ENCODE peak calls at places on chromosomes 1 and 21, in nine cellular contexts. One of them, this sample, is unnamed.

GRCh38 chr1:2865000-2865399 is 63.5 kb upstream of the TTC34 start:
- DNase-seq in NCI-H524: no peak
- DNase-seq in nephron progenitor cell: no peak
- DNase-seq in upper lobe of right lung: no peak
- DNase-seq in Peyer's patch: no peak
- DNase-seq in MCF 10A: no peak
- DNase-seq in GF-D8: no peak
- DNase-seq in NCI-H2081: no peak
- DNase-seq in lower lobe of right lung: no peak
- DNase-seq in this sample: no peak

GRCh38 chr1:44031051-44031899 is at the start of gene SLC6A9:
- DNase-seq in NCI-H524: no peak
- DNase-seq in nephron progenitor cell: peak
- DNase-seq in upper lobe of right lung: peak
- DNase-seq in Peyer's patch: peak
- DNase-seq in MCF 10A: peak
- DNase-seq in GF-D8: no peak
- DNase-seq in NCI-H2081: no peak
- DNase-seq in lower lobe of right lung: peak
- DNase-seq in this sample: peak

GRCh38 chr1:101065575-101065974 is 40.0 kb upstream of the DPH5 start:
- DNase-seq in NCI-H524: no peak
- DNase-seq in nephron progenitor cell: no peak
- DNase-seq in upper lobe of right lung: no peak
- DNase-seq in Peyer's patch: no peak
- DNase-seq in MCF 10A: no peak
- DNase-seq in GF-D8: no peak
- DNase-seq in NCI-H2081: no peak
- DNase-seq in lower lobe of right lung: no peak
- DNase-seq in this sample: no peak

GRCh38 chr1:167935252-167936067 is 1.0 kb upstream of the DCAF6 start:
- DNase-seq in NCI-H524: no peak
- DNase-seq in nephron progenitor cell: peak
- DNase-seq in upper lobe of right lung: no peak
- DNase-seq in Peyer's patch: no peak
- DNase-seq in MCF 10A: peak
- DNase-seq in GF-D8: peak
- DNase-seq in NCI-H2081: peak
- DNase-seq in lower lobe of right lung: no peak
- DNase-seq in this sample: peak

GRCh38 chr1:228154685-228155571 is 5.2 kb downstream of the GJC2 start:
- DNase-seq in NCI-H524: no peak
- DNase-seq in nephron progenitor cell: no peak
- DNase-seq in upper lobe of right lung: peak
- DNase-seq in Peyer's patch: no peak
- DNase-seq in MCF 10A: no peak
- DNase-seq in GF-D8: no peak
- DNase-seq in NCI-H2081: no peak
- DNase-seq in lower lobe of right lung: peak
- DNase-seq in this sample: no peak

GRCh38 chr1:56473582-56474270 is 105.6 kb downstream of the PLPP3 start:
- DNase-seq in NCI-H524: no peak
- DNase-seq in nephron progenitor cell: no peak
- DNase-seq in upper lobe of right lung: no peak
- DNase-seq in Peyer's patch: no peak
- DNase-seq in MCF 10A: peak
- DNase-seq in GF-D8: no peak
- DNase-seq in NCI-H2081: no peak
- DNase-seq in lower lobe of right lung: no peak
- DNase-seq in this sample: peak

GRCh38 chr21:17673261-17674020 is 60.7 kb upstream of the BTG3 start:
- DNase-seq in NCI-H524: no peak
- DNase-seq in nephron progenitor cell: no peak
- DNase-seq in upper lobe of right lung: no peak
- DNase-seq in Peyer's patch: no peak
- DNase-seq in MCF 10A: peak
- DNase-seq in GF-D8: no peak
- DNase-seq in NCI-H2081: no peak
- DNase-seq in lower lobe of right lung: no peak
- DNase-seq in this sample: no peak

GRCh38 chr1:83593073-83593472 is 405.9 kb downstream of the TTLL7 start:
- DNase-seq in NCI-H524: peak
- DNase-seq in nephron progenitor cell: no peak
- DNase-seq in upper lobe of right lung: no peak
- DNase-seq in Peyer's patch: no peak
- DNase-seq in MCF 10A: no peak
- DNase-seq in GF-D8: no peak
- DNase-seq in NCI-H2081: no peak
- DNase-seq in lower lobe of right lung: no peak
- DNase-seq in this sample: no peak

GRCh38 chr1:155893389-155894142 is 17.6 kb downstream of the RIT1 start:
- DNase-seq in NCI-H524: no peak
- DNase-seq in nephron progenitor cell: no peak
- DNase-seq in upper lobe of right lung: no peak
- DNase-seq in Peyer's patch: no peak
- DNase-seq in MCF 10A: peak
- DNase-seq in GF-D8: no peak
- DNase-seq in NCI-H2081: no peak
- DNase-seq in lower lobe of right lung: no peak
- DNase-seq in this sample: peak

GRCh38 chr21:27476696-27477095 is 509.8 kb upstream of the ADAMTS5 start:
- DNase-seq in NCI-H524: no peak
- DNase-seq in nephron progenitor cell: no peak
- DNase-seq in upper lobe of right lung: no peak
- DNase-seq in Peyer's patch: no peak
- DNase-seq in MCF 10A: peak
- DNase-seq in GF-D8: no peak
- DNase-seq in NCI-H2081: no peak
- DNase-seq in lower lobe of right lung: no peak
- DNase-seq in this sample: peak

GRCh38 chr1:230707732-230708630 is 5.9 kb downstream of the AGT start:
- DNase-seq in NCI-H524: no peak
- DNase-seq in nephron progenitor cell: no peak
- DNase-seq in upper lobe of right lung: no peak
- DNase-seq in Peyer's patch: no peak
- DNase-seq in MCF 10A: no peak
- DNase-seq in GF-D8: no peak
- DNase-seq in NCI-H2081: no peak
- DNase-seq in lower lobe of right lung: no peak
- DNase-seq in this sample: no peak

GRCh38 chr1:2583871-2584341 is 2.7 kb upstream of the PRXL2B start:
- DNase-seq in NCI-H524: no peak
- DNase-seq in nephron progenitor cell: no peak
- DNase-seq in upper lobe of right lung: peak
- DNase-seq in Peyer's patch: no peak
- DNase-seq in MCF 10A: no peak
- DNase-seq in GF-D8: no peak
- DNase-seq in NCI-H2081: peak
- DNase-seq in lower lobe of right lung: peak
- DNase-seq in this sample: peak

GRCh38 chr1:174262747-174263241 is 103.5 kb downstream of the RABGAP1L start:
- DNase-seq in NCI-H524: no peak
- DNase-seq in nephron progenitor cell: no peak
- DNase-seq in upper lobe of right lung: no peak
- DNase-seq in Peyer's patch: no peak
- DNase-seq in MCF 10A: peak
- DNase-seq in GF-D8: peak
- DNase-seq in NCI-H2081: peak
- DNase-seq in lower lobe of right lung: no peak
- DNase-seq in this sample: peak

GRCh38 chr1:30719406-30720270 is 3.7 kb downstream of the MATN1 start:
- DNase-seq in NCI-H524: peak
- DNase-seq in nephron progenitor cell: no peak
- DNase-seq in upper lobe of right lung: no peak
- DNase-seq in Peyer's patch: no peak
- DNase-seq in MCF 10A: peak
- DNase-seq in GF-D8: no peak
- DNase-seq in NCI-H2081: no peak
- DNase-seq in lower lobe of right lung: no peak
- DNase-seq in this sample: peak

GRCh38 chr21:41680444-41681335 is 86.2 kb downstream of the RIPK4 start:
- DNase-seq in NCI-H524: no peak
- DNase-seq in nephron progenitor cell: no peak
- DNase-seq in upper lobe of right lung: peak
- DNase-seq in Peyer's patch: no peak
- DNase-seq in MCF 10A: no peak
- DNase-seq in GF-D8: no peak
- DNase-seq in NCI-H2081: no peak
- DNase-seq in lower lobe of right lung: no peak
- DNase-seq in this sample: no peak

GRCh38 chr1:162087118-162087517 is 17.6 kb downstream of the NOS1AP start:
- DNase-seq in NCI-H524: no peak
- DNase-seq in nephron progenitor cell: no peak
- DNase-seq in upper lobe of right lung: no peak
- DNase-seq in Peyer's patch: no peak
- DNase-seq in MCF 10A: no peak
- DNase-seq in GF-D8: no peak
- DNase-seq in NCI-H2081: no peak
- DNase-seq in lower lobe of right lung: no peak
- DNase-seq in this sample: peak

GRCh38 chr1:35097224-35097623 is 18.0 kb downstream of the ZMYM1 start:
- DNase-seq in NCI-H524: no peak
- DNase-seq in nephron progenitor cell: no peak
- DNase-seq in upper lobe of right lung: no peak
- DNase-seq in Peyer's patch: no peak
- DNase-seq in MCF 10A: no peak
- DNase-seq in GF-D8: peak
- DNase-seq in NCI-H2081: no peak
- DNase-seq in lower lobe of right lung: no peak
- DNase-seq in this sample: no peak

GRCh38 chr1:163834778-163835177 is 513.0 kb downstream of the NUF2 start:
- DNase-seq in NCI-H524: no peak
- DNase-seq in nephron progenitor cell: no peak
- DNase-seq in upper lobe of right lung: no peak
- DNase-seq in Peyer's patch: no peak
- DNase-seq in MCF 10A: no peak
- DNase-seq in GF-D8: no peak
- DNase-seq in NCI-H2081: no peak
- DNase-seq in lower lobe of right lung: no peak
- DNase-seq in this sample: peak

GRCh38 chr1:162663589-162664030 is 31.3 kb downstream of the DDR2 start:
- DNase-seq in NCI-H524: no peak
- DNase-seq in nephron progenitor cell: no peak
- DNase-seq in upper lobe of right lung: no peak
- DNase-seq in Peyer's patch: no peak
- DNase-seq in MCF 10A: peak
- DNase-seq in GF-D8: no peak
- DNase-seq in NCI-H2081: no peak
- DNase-seq in lower lobe of right lung: no peak
- DNase-seq in this sample: peak

GRCh38 chr1:155962599-155963211 is 15.6 kb downstream of the ARHGEF2 start:
- DNase-seq in NCI-H524: no peak
- DNase-seq in nephron progenitor cell: no peak
- DNase-seq in upper lobe of right lung: no peak
- DNase-seq in Peyer's patch: no peak
- DNase-seq in MCF 10A: peak
- DNase-seq in GF-D8: no peak
- DNase-seq in NCI-H2081: no peak
- DNase-seq in lower lobe of right lung: peak
- DNase-seq in this sample: no peak

GRCh38 chr1:14980801-14981200 is 172.7 kb upstream of the TMEM51 start:
- DNase-seq in NCI-H524: no peak
- DNase-seq in nephron progenitor cell: peak
- DNase-seq in upper lobe of right lung: no peak
- DNase-seq in Peyer's patch: no peak
- DNase-seq in MCF 10A: no peak
- DNase-seq in GF-D8: no peak
- DNase-seq in NCI-H2081: no peak
- DNase-seq in lower lobe of right lung: no peak
- DNase-seq in this sample: no peak

GRCh38 chr1:43861337-43861736 is 72.3 kb upstream of the ARTN start:
- DNase-seq in NCI-H524: no peak
- DNase-seq in nephron progenitor cell: no peak
- DNase-seq in upper lobe of right lung: no peak
- DNase-seq in Peyer's patch: no peak
- DNase-seq in MCF 10A: peak
- DNase-seq in GF-D8: no peak
- DNase-seq in NCI-H2081: no peak
- DNase-seq in lower lobe of right lung: no peak
- DNase-seq in this sample: peak

GRCh38 chr1:24872446-24872845 is 57.6 kb downstream of the RUNX3 start:
- DNase-seq in NCI-H524: no peak
- DNase-seq in nephron progenitor cell: no peak
- DNase-seq in upper lobe of right lung: no peak
- DNase-seq in Peyer's patch: no peak
- DNase-seq in MCF 10A: no peak
- DNase-seq in GF-D8: peak
- DNase-seq in NCI-H2081: no peak
- DNase-seq in lower lobe of right lung: peak
- DNase-seq in this sample: no peak

GRCh38 chr1:29706936-29707335 is 470.6 kb downstream of the PTPRU start:
- DNase-seq in NCI-H524: peak
- DNase-seq in nephron progenitor cell: peak
- DNase-seq in upper lobe of right lung: peak
- DNase-seq in Peyer's patch: no peak
- DNase-seq in MCF 10A: peak
- DNase-seq in GF-D8: no peak
- DNase-seq in NCI-H2081: peak
- DNase-seq in lower lobe of right lung: no peak
- DNase-seq in this sample: peak

GRCh38 chr1:28154083-28154594 is 22.4 kb downstream of the PTAFR start:
- DNase-seq in NCI-H524: no peak
- DNase-seq in nephron progenitor cell: no peak
- DNase-seq in upper lobe of right lung: no peak
- DNase-seq in Peyer's patch: no peak
- DNase-seq in MCF 10A: no peak
- DNase-seq in GF-D8: no peak
- DNase-seq in NCI-H2081: no peak
- DNase-seq in lower lobe of right lung: no peak
- DNase-seq in this sample: no peak